ENCODE peak calls at places on chromosomes 6 and 20, in four cellular contexts. One of them, this sample, is unnamed.

GRCh38 chr6:74871757-74872156 is 334.1 kb downstream of the COL12A1 start:
- DNase-seq in IMR-90: peak; percentile 63
- DNase-seq in H9: no peak
- DNase-seq in H1: no peak
- DNase-seq in this sample: no peak

GRCh38 chr6:118739976-118740771 is 88.8 kb upstream of the CEP85L start:
- DNase-seq in IMR-90: peak; percentile 34
- DNase-seq in H9: no peak
- DNase-seq in H1: no peak
- DNase-seq in this sample: no peak

GRCh38 chr6:142255785-142256184 is 46.0 kb upstream of the ADGRG6 start:
- DNase-seq in IMR-90: no peak
- DNase-seq in H9: no peak
- DNase-seq in H1: no peak
- DNase-seq in this sample: no peak

GRCh38 chr20:64146936-64147451 is 17.3 kb upstream of the MYT1 start:
- DNase-seq in IMR-90: no peak
- DNase-seq in H9: no peak
- DNase-seq in H1: no peak
- DNase-seq in this sample: no peak

GRCh38 chr20:6055161-6055783 is 1.4 kb upstream of the LRRN4 start:
- DNase-seq in IMR-90: no peak
- DNase-seq in H9: no peak
- DNase-seq in H1: no peak
- DNase-seq in this sample: peak; percentile 92

GRCh38 chr6:54722328-54722727 is 124.2 kb upstream of the FAM83B start:
- DNase-seq in IMR-90: peak; percentile 3
- DNase-seq in H9: no peak
- DNase-seq in H1: no peak
- DNase-seq in this sample: no peak

GRCh38 chr20:47720636-47721427 is 64.4 kb downstream of the SULF2 start:
- DNase-seq in IMR-90: peak; percentile 12
- DNase-seq in H9: no peak
- DNase-seq in H1: no peak
- DNase-seq in this sample: peak; percentile 60

GRCh38 chr6:41673704-41674000 is 35.4 kb downstream of the MDFI start:
- DNase-seq in IMR-90: no peak
- DNase-seq in H9: no peak
- DNase-seq in H1: no peak
- DNase-seq in this sample: no peak

GRCh38 chr6:56904068-56904467 is 50.8 kb upstream of the BEND6 start:
- DNase-seq in IMR-90: no peak
- DNase-seq in H9: no peak
- DNase-seq in H1: no peak
- DNase-seq in this sample: no peak

GRCh38 chr6:136333824-136334464 is 44.3 kb upstream of the BCLAF1 start:
- DNase-seq in IMR-90: no peak
- DNase-seq in H9: no peak
- DNase-seq in H1: no peak
- DNase-seq in this sample: no peak

GRCh38 chr20:18666803-18667460 is 79.1 kb downstream of the DTD1 start:
- DNase-seq in IMR-90: no peak
- DNase-seq in H9: no peak
- DNase-seq in H1: no peak
- DNase-seq in this sample: peak; percentile 3

GRCh38 chr6:82259389-82259788 is 11.8 kb upstream of the IBTK start:
- DNase-seq in IMR-90: no peak
- DNase-seq in H9: no peak
- DNase-seq in H1: no peak
- DNase-seq in this sample: no peak

GRCh38 chr6:128511518-128511917 is 8.9 kb downstream of the PTPRK start:
- DNase-seq in IMR-90: peak; percentile 69
- DNase-seq in H9: no peak
- DNase-seq in H1: no peak
- DNase-seq in this sample: no peak

GRCh38 chr6:20367716-20368485 is 33.8 kb upstream of the E2F3 start:
- DNase-seq in IMR-90: peak; percentile 42
- DNase-seq in H9: no peak
- DNase-seq in H1: no peak
- DNase-seq in this sample: no peak

GRCh38 chr20:41094656-41095055 is 42.7 kb upstream of the PLCG1 start:
- DNase-seq in IMR-90: peak; percentile 61
- DNase-seq in H9: no peak
- DNase-seq in H1: no peak
- DNase-seq in this sample: no peak

GRCh38 chr6:147459772-147460171 is 48.7 kb upstream of the SAMD5 start:
- DNase-seq in IMR-90: no peak
- DNase-seq in H9: no peak
- DNase-seq in H1: no peak
- DNase-seq in this sample: no peak

GRCh38 chr20:37764333-37764935 is 70.6 kb downstream of the CTNNBL1 start:
- DNase-seq in IMR-90: no peak
- DNase-seq in H9: no peak
- DNase-seq in H1: no peak
- DNase-seq in this sample: no peak

GRCh38 chr20:513429-513828 is 30.2 kb downstream of the CSNK2A1 start:
- DNase-seq in IMR-90: peak; percentile 44
- DNase-seq in H9: no peak
- DNase-seq in H1: no peak
- DNase-seq in this sample: no peak

GRCh38 chr20:37670426-37670825 is 23.4 kb upstream of the CTNNBL1 start:
- DNase-seq in IMR-90: no peak
- DNase-seq in H9: no peak
- DNase-seq in H1: no peak
- DNase-seq in this sample: no peak

GRCh38 chr6:158642097-158642601 is 2.4 kb downstream of the DYNLT1 start:
- DNase-seq in IMR-90: peak; percentile 96
- DNase-seq in H9: no peak
- DNase-seq in H1: no peak
- DNase-seq in this sample: no peak

GRCh38 chr6:98947411-98948292 is at the start of gene FBXL4:
- DNase-seq in IMR-90: peak; percentile 70
- DNase-seq in H9: peak; percentile 96
- DNase-seq in H1: peak; percentile 78
- DNase-seq in this sample: peak; percentile 96

GRCh38 chr20:62617711-62618483 is 24.4 kb upstream of the SLCO4A1 start:
- DNase-seq in IMR-90: no peak
- DNase-seq in H9: no peak
- DNase-seq in H1: no peak
- DNase-seq in this sample: no peak

GRCh38 chr6:137795510-137795909 is 71.5 kb upstream of the TNFAIP3 start:
- DNase-seq in IMR-90: no peak
- DNase-seq in H9: no peak
- DNase-seq in H1: no peak
- DNase-seq in this sample: no peak

GRCh38 chr6:119541132-119541905 is 191.8 kb upstream of the MAN1A1 start:
- DNase-seq in IMR-90: peak; percentile 100
- DNase-seq in H9: no peak
- DNase-seq in H1: no peak
- DNase-seq in this sample: no peak

GRCh38 chr6:1609662-1610496 is at the start of gene FOXC1:
- DNase-seq in IMR-90: peak; percentile 94
- DNase-seq in H9: peak; percentile 79
- DNase-seq in H1: no peak
- DNase-seq in this sample: peak; percentile 80

GRCh38 chr6:136429681-136430080 is 120.5 kb downstream of the MAP7 start:
- DNase-seq in IMR-90: no peak
- DNase-seq in H9: no peak
- DNase-seq in H1: no peak
- DNase-seq in this sample: no peak

DNA sequence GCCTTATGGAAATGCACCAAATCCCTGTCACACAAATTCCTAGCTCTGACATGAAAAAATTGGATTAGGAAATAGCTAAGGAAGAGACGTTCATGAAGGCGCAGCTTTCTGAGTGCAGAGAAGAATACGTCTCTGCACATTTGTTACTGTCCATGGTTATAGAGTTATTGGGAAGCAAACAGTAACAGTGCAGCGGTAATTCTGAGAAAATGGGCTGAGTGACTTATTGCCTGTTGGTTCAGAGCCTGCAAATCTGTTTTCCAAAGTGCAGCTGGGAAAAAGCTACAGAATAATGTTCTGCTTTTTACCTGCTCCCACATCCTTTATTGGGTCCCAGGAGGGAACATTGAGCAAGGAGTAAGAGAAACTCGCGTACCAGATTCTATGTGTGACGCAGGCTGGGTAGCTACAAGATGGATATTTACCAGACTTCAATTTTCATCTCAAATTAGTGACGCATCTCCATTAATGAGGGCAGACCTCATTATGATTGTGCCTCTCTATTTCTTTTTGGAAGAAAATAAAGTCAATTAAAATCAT is 160.2 kb downstream of the BTBD3 start:
- DNase-seq in IMR-90: no peak
- DNase-seq in H9: no peak
- DNase-seq in H1: no peak
- DNase-seq in this sample: no peak
- H3K56ac ChIP-seq in IMR-90: no peak overlapping the region
- H3K56ac ChIP-seq in H9: no peak overlapping the region
- H3K56ac ChIP-seq in H1: no peak overlapping the region
- H3K56ac ChIP-seq in this sample: no peak overlapping the region

GRCh38 chr6:96450760-96451116 is 70.9 kb upstream of the UFL1 start:
- DNase-seq in IMR-90: no peak
- DNase-seq in H9: no peak
- DNase-seq in H1: no peak
- DNase-seq in this sample: no peak
- H3K56ac ChIP-seq in IMR-90: no peak overlapping the region
- H3K56ac ChIP-seq in H9: no peak overlapping the region
- H3K56ac ChIP-seq in H1: no peak overlapping the region
- H3K56ac ChIP-seq in this sample: no peak overlapping the region

DNA sequence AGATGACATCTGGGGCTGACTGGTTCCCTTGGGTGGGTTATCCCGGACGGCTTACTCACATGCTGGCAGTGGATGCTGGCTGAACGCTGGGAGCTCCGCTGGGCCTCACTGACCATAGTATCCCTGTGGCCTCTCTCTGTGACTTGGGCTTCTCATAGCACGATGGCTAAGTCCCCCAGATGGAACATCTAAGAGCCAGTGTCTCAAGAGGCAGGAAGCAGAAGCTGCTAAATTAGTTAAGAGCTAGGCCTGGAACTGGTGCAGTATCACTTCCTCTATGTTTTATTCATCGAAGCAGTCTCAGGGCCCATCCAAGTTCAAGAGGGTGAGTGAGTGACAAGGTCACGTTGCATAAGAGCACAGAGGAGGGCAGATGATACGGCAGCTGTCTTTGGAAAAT is 116.5 kb upstream of the LAMP5 start:
- DNase-seq in IMR-90: no peak
- DNase-seq in H9: no peak
- DNase-seq in H1: no peak
- DNase-seq in this sample: no peak
- H3K56ac ChIP-seq in IMR-90: no peak overlapping the region
- H3K56ac ChIP-seq in H9: no peak overlapping the region
- H3K56ac ChIP-seq in H1: no peak overlapping the region
- H3K56ac ChIP-seq in this sample: no peak overlapping the region

DNA sequence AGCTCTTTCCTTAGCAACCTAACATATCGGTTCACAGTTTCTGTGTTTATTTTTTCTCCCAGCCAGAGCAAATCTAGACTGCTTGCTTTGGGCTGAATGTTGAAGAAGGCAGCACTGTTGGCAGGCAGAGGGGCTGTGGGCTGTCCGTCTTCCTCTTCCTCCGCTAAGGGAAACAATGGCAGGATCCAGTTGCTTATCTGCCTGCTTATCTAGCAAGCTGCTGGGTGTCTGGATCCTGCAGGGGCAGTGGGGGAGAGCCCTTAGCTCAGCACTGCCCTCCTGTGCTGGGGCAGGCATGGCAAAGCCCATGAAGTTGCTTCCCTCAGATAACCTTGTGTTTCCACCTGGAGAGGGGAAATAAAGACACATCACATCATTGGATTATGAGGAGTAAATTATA is 92.7 kb upstream of the CD93 start:
- DNase-seq in IMR-90: no peak
- DNase-seq in H9: no peak
- DNase-seq in H1: no peak
- DNase-seq in this sample: peak; percentile 82
- H3K56ac ChIP-seq in IMR-90: no peak overlapping the region
- H3K56ac ChIP-seq in H9: no peak overlapping the region
- H3K56ac ChIP-seq in H1: no peak overlapping the region
- H3K56ac ChIP-seq in this sample: no peak overlapping the region

DNA sequence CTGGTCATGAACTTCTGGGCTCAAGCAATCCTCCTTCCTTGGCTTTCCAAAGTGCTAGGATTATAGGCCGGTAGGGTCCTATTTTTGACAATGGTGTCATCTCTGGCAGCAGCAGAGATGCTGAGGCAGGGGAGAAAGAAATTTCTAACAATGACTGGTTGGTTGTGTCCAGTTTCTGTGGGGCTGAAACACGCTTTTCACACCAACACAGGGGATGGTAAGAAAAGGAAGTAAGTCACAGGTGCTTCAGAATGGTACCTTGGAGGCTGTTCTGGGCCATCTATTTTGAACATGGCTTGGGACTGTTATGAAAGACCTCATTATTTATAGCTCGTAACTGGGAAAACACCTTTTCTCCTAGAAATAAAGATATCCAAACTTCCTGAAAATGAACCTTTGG is 72.6 kb downstream of the GJA10 start:
- DNase-seq in IMR-90: no peak
- DNase-seq in H9: no peak
- DNase-seq in H1: no peak
- DNase-seq in this sample: no peak
- H3K56ac ChIP-seq in IMR-90: no peak overlapping the region
- H3K56ac ChIP-seq in H9: no peak overlapping the region
- H3K56ac ChIP-seq in H1: no peak overlapping the region
- H3K56ac ChIP-seq in this sample: no peak overlapping the region

DNA sequence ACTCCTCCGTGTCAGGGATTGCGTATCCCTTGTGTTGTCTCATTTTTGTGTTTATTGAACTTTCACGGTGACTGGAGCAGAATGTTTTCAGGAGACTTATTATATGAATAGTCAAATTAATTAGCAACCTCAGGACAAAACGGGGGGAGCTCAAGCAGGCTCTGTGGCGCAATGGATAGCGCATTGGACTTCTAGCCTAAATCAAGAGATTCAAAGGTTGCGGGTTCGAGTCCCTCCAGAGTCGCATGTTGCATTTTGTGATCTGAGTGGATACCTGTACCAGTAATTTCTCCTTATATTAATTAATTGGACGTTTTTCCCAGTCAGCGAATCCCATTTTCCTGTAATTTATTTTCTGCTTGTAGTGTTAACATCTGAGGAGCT is 89.1 kb upstream of the ZNF184 start:
- DNase-seq in IMR-90: no peak
- DNase-seq in H9: no peak
- DNase-seq in H1: no peak
- DNase-seq in this sample: peak; percentile 29
- H3K56ac ChIP-seq in IMR-90: no peak overlapping the region
- H3K56ac ChIP-seq in H9: no peak overlapping the region
- H3K56ac ChIP-seq in H1: no peak overlapping the region
- H3K56ac ChIP-seq in this sample: no peak overlapping the region

GRCh38 chr6:35091353-35092083 is 49.6 kb downstream of the TCP11 start:
- DNase-seq in IMR-90: peak; percentile 55
- DNase-seq in H9: no peak
- DNase-seq in H1: no peak
- DNase-seq in this sample: no peak
- H3K56ac ChIP-seq in IMR-90: no peak overlapping the region
- H3K56ac ChIP-seq in H9: no peak overlapping the region
- H3K56ac ChIP-seq in H1: no peak overlapping the region
- H3K56ac ChIP-seq in this sample: no peak overlapping the region

GRCh38 chr6:31152776-31153175 is 4.8 kb downstream of the CCHCR1 start:
- DNase-seq in IMR-90: no peak
- DNase-seq in H9: no peak
- DNase-seq in H1: no peak
- DNase-seq in this sample: no peak
- H3K56ac ChIP-seq in IMR-90: no peak overlapping the region
- H3K56ac ChIP-seq in H9: no peak overlapping the region
- H3K56ac ChIP-seq in H1: no peak overlapping the region
- H3K56ac ChIP-seq in this sample: no peak overlapping the region